ENCODE peak calls at places on chromosomes 6 and 20, in eight cellular contexts. I is Daoy; J is progenitor cell of endocrine pancreas; U is AG04450; S is neural crest cell; Y is astrocyte of the spinal cord; O is amniotic stem cell; B is stimulated activated CD8-positive, alpha-beta memory T cell treated with anti-CD3 and anti-CD28 coated beads, Interleukin-2, amount 100 ng/mL, for 48 hours. G is an unnamed sample.

GRCh38 chr6:19757036-19757435 is 80.1 kb upstream of the ID4 start:
- DNase-seq in B (no peak), U (no peak), S (no peak), O (no peak), J (no peak), Y (peak), I (peak), G (no peak)

GRCh38 chr6:3813150-3813780 is 35.9 kb upstream of the FAM50B start:
- DNase-seq in U (no peak), Y (peak), O (no peak), I (peak), S (no peak), J (no peak), B (no peak), G (peak)

GRCh38 chr6:39521826-39522377 is 199.4 kb upstream of the KCNK16 start:
- DNase-seq in J (no peak), Y (no peak), B (no peak), O (no peak), U (no peak), S (no peak), I (no peak), G (no peak)

GRCh38 chr20:4014031-4014474 is 1.3 kb downstream of the RNF24 start:
- DNase-seq in J (no peak), B (no peak), Y (peak), O (peak), S (no peak), I (peak), U (peak), G (no peak)

GRCh38 chr6:21615504-21615903 is 22.0 kb downstream of the SOX4 start:
- DNase-seq in Y (peak), S (no peak), B (no peak), O (no peak), U (no peak), J (no peak), I (peak), G (no peak)

GRCh38 chr6:11414564-11414963 is 123.0 kb upstream of the TMEM170B start:
- DNase-seq in U (no peak), B (no peak), S (no peak), I (no peak), O (no peak), J (no peak), Y (no peak), G (no peak)

GRCh38 chr20:34705383-34706021 is 1.4 kb downstream of the TP53INP2 start:
- DNase-seq in O (no peak), J (no peak), B (no peak), Y (no peak), U (no peak), I (peak), S (no peak), G (no peak)

GRCh38 chr6:108453601-108454157 is 107.0 kb upstream of the FOXO3 start:
- DNase-seq in O (no peak), J (no peak), Y (peak), I (peak), U (peak), B (no peak), S (no peak), G (no peak)

GRCh38 chr6:132797975-132798819 is at the start of gene SLC18B1:
- DNase-seq in S (peak), O (no peak), B (peak), Y (peak), U (no peak), J (peak), I (peak), G (peak)

GRCh38 chr20:19786311-19786710 is 28.3 kb downstream of the RIN2 start:
- DNase-seq in I (peak), B (no peak), S (no peak), O (no peak), U (peak), J (no peak), Y (peak), G (no peak)

GRCh38 chr6:150767585-150768164 is 97.8 kb upstream of the MTHFD1L start:
- DNase-seq in U (no peak), S (no peak), I (peak), O (no peak), B (no peak), Y (peak), J (no peak), G (no peak)

GRCh38 chr6:53065266-53066058 is at the start of gene FBXO9:
- DNase-seq in S (peak), U (no peak), O (no peak), B (peak), Y (no peak), I (peak), J (peak), G (peak)

GRCh38 chr6:27672113-27672799 is 199.4 kb upstream of the ZNF184 start:
- DNase-seq in Y (peak), O (no peak), I (peak), J (no peak), B (peak), U (no peak), S (no peak), G (no peak)

GRCh38 chr6:13924146-13924948 is 405 bp upstream of the RNF182 start:
- DNase-seq in U (no peak), O (peak), I (peak), J (peak), S (peak), B (no peak), Y (peak), G (peak)

GRCh38 chr20:53713328-53714056 is 119.9 kb upstream of the ZNF217 start:
- DNase-seq in J (no peak), S (no peak), U (no peak), O (no peak), I (no peak), Y (no peak), B (no peak), G (no peak)

GRCh38 chr20:48797275-48797825 is 30.4 kb downstream of the PREX1 start:
- DNase-seq in U (no peak), B (no peak), S (peak), O (no peak), Y (no peak), I (no peak), J (no peak), G (no peak)

GRCh38 chr6:1062786-1063545 is 248.9 kb upstream of the FOXQ1 start:
- DNase-seq in I (peak), U (no peak), J (no peak), S (no peak), O (no peak), Y (no peak), B (no peak), G (no peak)

GRCh38 chr6:16486661-16487060 is 248.3 kb downstream of the GMPR start:
- DNase-seq in B (peak), I (no peak), O (no peak), U (no peak), S (no peak), J (no peak), Y (no peak), G (no peak)

GRCh38 chr6:2387445-2387844 is 142.0 kb upstream of the GMDS start:
- DNase-seq in S (no peak), I (no peak), Y (no peak), J (no peak), O (no peak), U (no peak), B (no peak), G (no peak)

GRCh38 chr20:25285856-25286798 is 38.2 kb downstream of the PYGB start:
- DNase-seq in Y (no peak), U (no peak), S (no peak), I (no peak), J (no peak), O (no peak), B (no peak), G (peak)

GRCh38 chr20:57941121-57941522 is 231.3 kb upstream of the PMEPA1 start:
- DNase-seq in U (no peak), B (no peak), O (no peak), S (no peak), J (no peak), I (no peak), Y (no peak), G (no peak)

GRCh38 chr20:62860391-62860923 is 1.2 kb downstream of the TCFL5 start:
- DNase-seq in I (peak), J (no peak), S (no peak), B (no peak), U (no peak), O (peak), Y (no peak), G (no peak)

GRCh38 chr6:34511214-34511922 is 44.8 kb downstream of the SPDEF start:
- DNase-seq in U (no peak), S (no peak), I (no peak), B (no peak), Y (no peak), O (no peak), J (no peak), G (no peak)

GRCh38 chr20:54345817-54346216 is 129.6 kb upstream of the DOK5 start:
- DNase-seq in O (no peak), U (no peak), J (no peak), Y (peak), I (no peak), S (no peak), B (no peak), G (no peak)

GRCh38 chr6:153084393-153084792 is 46.7 kb downstream of the RGS17 start:
- DNase-seq in O (peak), Y (peak), J (no peak), U (peak), B (no peak), S (no peak), I (no peak), G (no peak)

GRCh38 chr6:25564953-25565352 is 87.1 kb upstream of the SCGN start:
- DNase-seq in J (no peak), I (no peak), Y (no peak), S (no peak), O (no peak), B (no peak), U (no peak), G (no peak)

GRCh38 chr6:21075986-21076385 is 517.6 kb upstream of the SOX4 start:
- DNase-seq in J (no peak), U (no peak), O (no peak), S (no peak), B (no peak), I (no peak), Y (no peak), G (no peak)